ENCODE peak calls at places on chromosomes 4 and X, in nine cellular contexts. H is NCI-H2029 treated with DMSO at 0.1 percent for 48 hours; Y is dermis microvascular lymphatic vessel endothelial cell; K is NCI-H187; S is COR-L47; C is NCI-H146; X is activated T-cell treated with anti-CD3 and anti-CD28 coated beads, Interleukin-2, amount 50 U/mL, for 72 hours; O is NCI-H460; Q is PC-9. B is an unnamed sample.

GRCh38 chr4:78737020-78737419 is 39.1 kb upstream of the BMP2K start:
- DNase-seq in K (no peak), H (no peak), C (no peak), Q (no peak), X (no peak), Y (no peak), O (no peak), S (no peak), B (no peak)

GRCh38 chr4:2818351-2818939 is 25.2 kb upstream of the ADD1 start:
- DNase-seq in O (no peak), C (peak), X (peak), Q (no peak), Y (no peak), H (no peak), K (no peak), S (peak), B (no peak)

GRCh38 chrX:78104447-78105176 is 564 bp downstream of the PGK1 start:
- DNase-seq in K (no peak), S (no peak), C (peak), Y (peak), Q (peak), X (peak), O (peak), H (peak), B (no peak)

GRCh38 chrX:17710836-17711235 is 26.5 kb upstream of the SCML1 start:
- DNase-seq in X (no peak), C (no peak), K (no peak), S (no peak), Y (no peak), H (no peak), Q (no peak), O (no peak), B (no peak)

GRCh38 chr4:2721586-2721985 is 34.5 kb downstream of the TNIP2 start:
- DNase-seq in C (no peak), Q (no peak), H (no peak), X (no peak), S (no peak), O (no peak), Y (no peak), K (no peak), B (no peak)

GRCh38 chr4:176885224-176885623 is 92.5 kb upstream of the VEGFC start:
- DNase-seq in Y (no peak), K (no peak), O (no peak), X (no peak), S (no peak), H (no peak), C (no peak), Q (no peak), B (no peak)

GRCh38 chrX:81411517-81411916 is 209.6 kb downstream of the SH3BGRL start:
- DNase-seq in K (no peak), Y (no peak), H (no peak), S (no peak), O (no peak), X (no peak), Q (no peak), C (no peak), B (no peak)

GRCh38 chrX:9369802-9370291 is 95.0 kb upstream of the TBL1X start:
- DNase-seq in C (no peak), Y (no peak), S (no peak), Q (no peak), X (peak), O (no peak), H (no peak), K (no peak), B (no peak)

B was measured in progenitor cell of endocrine pancreas.